ENCODE peak calls at places on chromosomes 4 and X, in seven cellular contexts. V is omental fat pad; C is stimulated activated naive B cell treated with anti-CD40 and anti-IgM and Interleukin-4, amounts not matched to agents 10 μg/mL and 1 μg/mL and 100 μg/mL, for 72 hours; U is endothelial cell; G is LHCN-M2; L is HFF-Myc; D is sciatic nerve. S is an unnamed sample.

GRCh38 chrX:117713411-117713810 is 403.2 kb downstream of the KLHL13 start:
- DNase-seq in G (no peak), U (no peak), L (no peak), V (no peak), D (no peak), C (no peak), S (no peak)

GRCh38 chr4:87409420-87409939 is 12.9 kb upstream of the NUDT9 start:
- DNase-seq in U (no peak), V (no peak), G (no peak), L (no peak), D (no peak), C (no peak), S (no peak)

GRCh38 chrX:57607295-57608187 is 15.7 kb downstream of the ZXDB start:
- DNase-seq in C (no peak), G (no peak), V (no peak), L (no peak), D (no peak), U (no peak), S (no peak)

GRCh38 chrX:1400049-1400448 is 8.1 kb upstream of the SLC25A6 start:
- DNase-seq in C (no peak), V (no peak), U (no peak), G (no peak), L (no peak), D (peak), S (no peak)

GRCh38 chrX:13685126-13685763 is 3.7 kb upstream of the RAB9A start:
- DNase-seq in V (no peak), G (peak), C (no peak), D (no peak), L (no peak), U (no peak), S (no peak)

GRCh38 chr4:152234571-152234970 is 301.3 kb downstream of the FBXW7 start:
- DNase-seq in L (no peak), V (no peak), D (no peak), U (no peak), G (no peak), C (no peak), S (no peak)

GRCh38 chr4:121330180-121330665 is 50.6 kb downstream of the QRFPR start:
- DNase-seq in U (no peak), G (no peak), L (no peak), D (no peak), C (no peak), V (no peak), S (no peak)

GRCh38 chrX:110852180-110852579 is 56.6 kb upstream of the CHRDL1 start:
- DNase-seq in V (no peak), D (no peak), L (no peak), G (peak), U (peak), C (no peak), S (peak)

GRCh38 chr4:35800669-35801068 is 443.6 kb downstream of the ARAP2 start:
- DNase-seq in G (no peak), L (no peak), D (no peak), U (no peak), C (no peak), V (no peak), S (no peak)

GRCh38 chr4:168612435-168613139 is 115.7 kb downstream of the PALLD start:
- DNase-seq in D (no peak), G (peak), C (no peak), U (no peak), V (no peak), L (no peak), S (no peak)

GRCh38 chrX:43500996-43501694 is 155.0 kb upstream of the MAOA start:
- DNase-seq in V (no peak), L (no peak), D (no peak), U (no peak), G (no peak), C (no peak), S (no peak)

GRCh38 chr4:140367738-140368137 is 5.7 kb upstream of the SCOC start:
- DNase-seq in D (no peak), U (no peak), L (no peak), C (no peak), G (peak), V (no peak), S (no peak)

GRCh38 chrX:123962794-123963373 is 1.4 kb downstream of the STAG2 start:
- DNase-seq in D (peak), G (peak), C (peak), U (peak), L (peak), V (peak), S (peak)

GRCh38 chrX:101759000-101759399 is 99.3 kb upstream of the ARMCX2 start:
- DNase-seq in G (peak), U (peak), V (no peak), C (peak), L (peak), D (no peak), S (peak)

GRCh38 chrX:36856849-36857248 is 151.3 kb upstream of the FAM47C start:
- DNase-seq in D (no peak), G (no peak), U (no peak), C (no peak), V (no peak), L (no peak), S (peak)

GRCh38 chr4:8695237-8696219 is 103.0 kb downstream of the CPZ start:
- DNase-seq in C (no peak), D (no peak), L (no peak), V (no peak), U (no peak), G (no peak), S (no peak)

GRCh38 chr4:53962516-53963225 is 101.7 kb downstream of the CHIC2 start:
- DNase-seq in L (no peak), D (no peak), G (peak), V (no peak), C (no peak), U (no peak), S (no peak)

GRCh38 chrX:37580080-37580479 is 8.6 kb downstream of the LANCL3 start:
- DNase-seq in U (no peak), D (no peak), G (no peak), C (no peak), L (no peak), V (no peak), S (peak)

GRCh38 chrX:40095588-40096394 is 2.0 kb downstream of the BCOR start:
- DNase-seq in D (peak), U (no peak), L (no peak), G (peak), C (peak), V (no peak), S (peak)

GRCh38 chr4:26346203-26346620 is 25.4 kb downstream of the RBPJ start:
- DNase-seq in D (no peak), V (no peak), L (no peak), C (no peak), G (peak), U (no peak), S (peak)

GRCh38 chr4:1596393-1596792 is 87.7 kb downstream of the FAM53A start:
- DNase-seq in D (no peak), G (no peak), C (no peak), L (no peak), V (no peak), U (no peak), S (no peak)

GRCh38 chr4:159420162-159421057 is 317.5 kb downstream of the RAPGEF2 start:
- DNase-seq in C (no peak), G (no peak), V (no peak), D (no peak), U (no peak), L (no peak), S (no peak)

GRCh38 chrX:136214551-136214950 is 36.6 kb downstream of the MAP7D3 start:
- DNase-seq in U (no peak), D (no peak), G (peak), C (no peak), V (no peak), L (peak), S (no peak)

GRCh38 chr4:185470503-185471195 is 884 bp downstream of the CCDC110 start:
- DNase-seq in L (no peak), G (peak), D (peak), U (no peak), V (peak), C (peak), S (peak)

GRCh38 chrX:77953708-77954107 is 15.7 kb downstream of the PGAM4 start:
- DNase-seq in V (no peak), G (peak), U (no peak), C (no peak), D (no peak), L (no peak), S (no peak)

S was measured in erythroblast.